ENCODE peak calls at places on chromosome 12, in five cellular contexts. One of them, this sample, is unnamed.

GRCh38 chr12:102797513-102797912 is 119.5 kb downstream of the PAH start:
- DNase-seq in AG04450: no peak
- DNase-seq in fibroblast of lung: no peak
- DNase-seq in CD8-positive, alpha-beta T cell: no peak
- DNase-seq in pancreas: no peak
- DNase-seq in this sample: no peak

GRCh38 chr12:6961278-6961694 is 9.2 kb downstream of the PHB2 start:
- DNase-seq in AG04450: no peak
- DNase-seq in fibroblast of lung: peak
- DNase-seq in CD8-positive, alpha-beta T cell: peak
- DNase-seq in pancreas: peak
- DNase-seq in this sample: peak

GRCh38 chr12:124517260-124518050 is 50.0 kb downstream of the NCOR2 start:
- DNase-seq in AG04450: no peak
- DNase-seq in fibroblast of lung: peak
- DNase-seq in CD8-positive, alpha-beta T cell: no peak
- DNase-seq in pancreas: peak
- DNase-seq in this sample: peak

GRCh38 chr12:14256139-14256538 is 109.3 kb upstream of the ATF7IP start:
- DNase-seq in CD8-positive, alpha-beta T cell: no peak
- DNase-seq in pancreas: no peak
- DNase-seq in fibroblast of lung: peak
- DNase-seq in AG04450: no peak
- DNase-seq in this sample: no peak

GRCh38 chr12:3097186-3097804 is 20.1 kb downstream of the TSPAN9 start:
- DNase-seq in fibroblast of lung: peak
- DNase-seq in AG04450: no peak
- DNase-seq in pancreas: peak
- DNase-seq in CD8-positive, alpha-beta T cell: no peak
- DNase-seq in this sample: peak

GRCh38 chr12:122291431-122291830 is 25.1 kb upstream of the VPS33A start:
- DNase-seq in pancreas: no peak
- DNase-seq in fibroblast of lung: no peak
- DNase-seq in AG04450: no peak
- DNase-seq in CD8-positive, alpha-beta T cell: no peak
- DNase-seq in this sample: no peak

GRCh38 chr12:90234455-90234854 is 525.8 kb upstream of the ATP2B1 start:
- DNase-seq in pancreas: no peak
- DNase-seq in AG04450: no peak
- DNase-seq in CD8-positive, alpha-beta T cell: no peak
- DNase-seq in fibroblast of lung: no peak
- DNase-seq in this sample: no peak

GRCh38 chr12:79601908-79602307 is 88.9 kb downstream of the PAWR start:
- DNase-seq in CD8-positive, alpha-beta T cell: no peak
- DNase-seq in AG04450: no peak
- DNase-seq in pancreas: no peak
- DNase-seq in fibroblast of lung: no peak
- DNase-seq in this sample: no peak

GRCh38 chr12:92469837-92470236 is 233.0 kb upstream of the PLEKHG7 start:
- DNase-seq in fibroblast of lung: peak
- DNase-seq in pancreas: no peak
- DNase-seq in AG04450: no peak
- DNase-seq in CD8-positive, alpha-beta T cell: no peak
- DNase-seq in this sample: peak

GRCh38 chr12:12985817-12986408 is 14.2 kb downstream of the HEBP1 start:
- DNase-seq in fibroblast of lung: peak
- DNase-seq in pancreas: no peak
- DNase-seq in AG04450: no peak
- DNase-seq in CD8-positive, alpha-beta T cell: no peak
- DNase-seq in this sample: no peak

GRCh38 chr12:74170645-74171477 is 366.8 kb upstream of the ATXN7L3B start:
- DNase-seq in CD8-positive, alpha-beta T cell: no peak
- DNase-seq in AG04450: no peak
- DNase-seq in fibroblast of lung: no peak
- DNase-seq in pancreas: no peak
- DNase-seq in this sample: no peak

GRCh38 chr12:70277973-70278372 is 34.7 kb downstream of the CNOT2 start:
- DNase-seq in CD8-positive, alpha-beta T cell: no peak
- DNase-seq in AG04450: no peak
- DNase-seq in pancreas: no peak
- DNase-seq in fibroblast of lung: no peak
- DNase-seq in this sample: no peak

GRCh38 chr12:52660934-52661333 is 8.9 kb upstream of the KRT2 start:
- DNase-seq in pancreas: no peak
- DNase-seq in fibroblast of lung: no peak
- DNase-seq in CD8-positive, alpha-beta T cell: no peak
- DNase-seq in AG04450: no peak
- DNase-seq in this sample: no peak

GRCh38 chr12:59578239-59578638 is 17.6 kb upstream of the SLC16A7 start:
- DNase-seq in fibroblast of lung: no peak
- DNase-seq in AG04450: no peak
- DNase-seq in CD8-positive, alpha-beta T cell: no peak
- DNase-seq in pancreas: no peak
- DNase-seq in this sample: no peak

GRCh38 chr12:56315256-56315625 is 547 bp downstream of the CNPY2 start:
- DNase-seq in AG04450: no peak
- DNase-seq in pancreas: no peak
- DNase-seq in fibroblast of lung: peak
- DNase-seq in CD8-positive, alpha-beta T cell: no peak
- DNase-seq in this sample: no peak

GRCh38 chr12:123896786-123897185 is 75.8 kb downstream of the CCDC92 start:
- DNase-seq in fibroblast of lung: no peak
- DNase-seq in pancreas: no peak
- DNase-seq in CD8-positive, alpha-beta T cell: no peak
- DNase-seq in AG04450: peak
- DNase-seq in this sample: no peak

GRCh38 chr12:122203301-122203967 is at the start of gene B3GNT4:
- DNase-seq in CD8-positive, alpha-beta T cell: no peak
- DNase-seq in pancreas: peak
- DNase-seq in fibroblast of lung: peak
- DNase-seq in AG04450: no peak
- DNase-seq in this sample: peak

GRCh38 chr12:10454531-10454930 is 1.4 kb upstream of the KLRC1 start:
- DNase-seq in pancreas: no peak
- DNase-seq in fibroblast of lung: no peak
- DNase-seq in CD8-positive, alpha-beta T cell: no peak
- DNase-seq in AG04450: no peak
- DNase-seq in this sample: no peak

GRCh38 chr12:52285851-52286530 is 5.3 kb downstream of the KRT81 start:
- DNase-seq in AG04450: no peak
- DNase-seq in fibroblast of lung: no peak
- DNase-seq in pancreas: no peak
- DNase-seq in CD8-positive, alpha-beta T cell: no peak
- DNase-seq in this sample: no peak

GRCh38 chr12:24708029-24708428 is 240.9 kb downstream of the BCAT1 start:
- DNase-seq in fibroblast of lung: no peak
- DNase-seq in AG04450: no peak
- DNase-seq in pancreas: no peak
- DNase-seq in CD8-positive, alpha-beta T cell: no peak
- DNase-seq in this sample: no peak

GRCh38 chr12:64633940-64634337 is 23.6 kb downstream of the RASSF3 start:
- DNase-seq in pancreas: peak
- DNase-seq in AG04450: no peak
- DNase-seq in fibroblast of lung: peak
- DNase-seq in CD8-positive, alpha-beta T cell: no peak
- DNase-seq in this sample: peak

GRCh38 chr12:64402181-64402580 is 2.0 kb upstream of the XPOT start:
- DNase-seq in fibroblast of lung: no peak
- DNase-seq in AG04450: no peak
- DNase-seq in pancreas: no peak
- DNase-seq in CD8-positive, alpha-beta T cell: no peak
- DNase-seq in this sample: no peak

DNA sequence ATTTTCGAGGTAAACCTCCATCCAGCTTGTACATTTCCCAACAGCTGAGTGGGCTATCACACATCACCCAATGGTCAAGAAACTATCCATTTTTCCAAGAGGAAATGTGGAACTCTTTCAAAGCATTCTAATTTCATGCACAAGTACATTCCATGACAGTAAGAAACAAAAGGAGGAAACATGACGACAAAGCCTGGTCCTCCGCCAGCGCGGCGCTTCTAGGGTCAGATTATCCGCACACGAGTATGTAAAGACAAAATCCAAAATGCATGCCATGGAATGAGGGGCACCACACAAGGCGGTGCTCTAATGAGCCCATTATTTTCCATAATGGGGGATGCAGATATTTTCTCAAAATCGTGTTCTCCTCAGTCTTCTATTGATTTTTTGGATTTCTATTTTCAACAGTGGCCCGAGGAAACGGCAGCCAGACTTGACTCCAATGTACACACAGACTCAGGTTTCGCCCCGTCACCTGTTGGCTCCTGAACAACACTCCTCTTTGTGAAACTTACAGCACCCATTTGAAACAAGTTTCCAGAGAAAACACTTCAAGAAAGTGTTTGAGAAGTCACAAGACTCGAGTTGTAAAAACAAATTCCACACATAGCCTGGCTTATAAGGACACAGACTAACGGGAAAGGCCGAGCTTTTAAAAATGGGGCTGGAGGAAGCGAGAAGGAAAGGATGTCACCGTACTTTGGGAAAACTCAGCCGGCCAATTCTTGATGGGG is 107.3 kb downstream of the PRICKLE1 start:
- DNase-seq in CD8-positive, alpha-beta T cell: no peak
- DNase-seq in fibroblast of lung: peak
- DNase-seq in pancreas: peak
- DNase-seq in AG04450: no peak
- DNase-seq in this sample: peak
- H3K4me3 ChIP-seq in CD8-positive, alpha-beta T cell: peak
- H3K4me3 ChIP-seq in fibroblast of lung: peak
- H3K4me3 ChIP-seq in pancreas: peak
- H3K4me3 ChIP-seq in AG04450: peak
- H3K4me3 ChIP-seq in this sample: peak

GRCh38 chr12:47813491-47814196 is 6.1 kb downstream of the HDAC7 start:
- DNase-seq in fibroblast of lung: no peak
- DNase-seq in AG04450: no peak
- DNase-seq in CD8-positive, alpha-beta T cell: no peak
- DNase-seq in pancreas: no peak
- DNase-seq in this sample: no peak
- H3K4me3 ChIP-seq in fibroblast of lung: peak
- H3K4me3 ChIP-seq in AG04450: peak
- H3K4me3 ChIP-seq in CD8-positive, alpha-beta T cell: peak
- H3K4me3 ChIP-seq in pancreas: no peak
- H3K4me3 ChIP-seq in this sample: peak

GRCh38 chr12:100127766-100128508 is 14.7 kb downstream of the BLTP3B start:
- DNase-seq in pancreas: no peak
- DNase-seq in CD8-positive, alpha-beta T cell: no peak
- DNase-seq in fibroblast of lung: peak
- DNase-seq in AG04450: peak
- DNase-seq in this sample: no peak
- H3K4me3 ChIP-seq in pancreas: no peak
- H3K4me3 ChIP-seq in CD8-positive, alpha-beta T cell: no peak
- H3K4me3 ChIP-seq in fibroblast of lung: no peak
- H3K4me3 ChIP-seq in AG04450: no peak
- H3K4me3 ChIP-seq in this sample: no peak

GRCh38 chr12:111841236-111841749 is 735 bp upstream of the MAPKAPK5 start:
- DNase-seq in CD8-positive, alpha-beta T cell: no peak
- DNase-seq in fibroblast of lung: peak
- DNase-seq in pancreas: no peak
- DNase-seq in AG04450: no peak
- DNase-seq in this sample: no peak

GRCh38 chr12:111842556-111843396 is 748 bp downstream of the MAPKAPK5 start:
- DNase-seq in AG04450: no peak
- DNase-seq in CD8-positive, alpha-beta T cell: no peak
- DNase-seq in pancreas: peak
- DNase-seq in fibroblast of lung: peak
- DNase-seq in this sample: no peak

GRCh38 chr12:111841750-111842555 is at the start of gene MAPKAPK5:
- DNase-seq in fibroblast of lung: peak
- DNase-seq in CD8-positive, alpha-beta T cell: peak
- DNase-seq in pancreas: peak
- DNase-seq in AG04450: peak
- DNase-seq in this sample: peak

GRCh38 chr12:111838353-111838752 is 3.7 kb upstream of the MAPKAPK5 start:
- DNase-seq in fibroblast of lung: no peak
- DNase-seq in pancreas: no peak
- DNase-seq in CD8-positive, alpha-beta T cell: no peak
- DNase-seq in AG04450: no peak
- DNase-seq in this sample: no peak

DNA sequence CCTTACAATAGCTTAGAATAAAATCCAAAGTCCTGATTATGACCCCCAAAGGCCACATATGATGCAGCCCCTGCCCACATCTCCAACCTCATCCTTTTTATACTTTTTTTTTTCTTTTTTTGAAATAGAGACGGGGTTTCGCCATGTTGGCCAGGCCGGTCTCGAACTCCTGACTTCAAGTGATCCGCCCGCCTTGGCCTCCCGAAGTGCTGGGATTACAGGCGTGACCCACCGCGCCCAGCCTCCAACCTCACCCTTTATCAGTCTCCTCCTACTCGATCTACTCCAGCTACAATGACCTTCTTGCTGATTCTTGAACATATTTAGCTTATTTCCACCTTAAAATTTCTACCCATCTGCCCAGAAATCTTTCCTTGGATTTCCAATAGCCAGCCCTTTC is 1.2 kb upstream of the MAPKAPK5 start:
- DNase-seq in fibroblast of lung: no peak
- DNase-seq in pancreas: no peak
- DNase-seq in AG04450: no peak
- DNase-seq in CD8-positive, alpha-beta T cell: no peak
- DNase-seq in this sample: no peak
- H3K4me3 ChIP-seq in fibroblast of lung: peak
- H3K4me3 ChIP-seq in pancreas: peak
- H3K4me3 ChIP-seq in AG04450: peak
- H3K4me3 ChIP-seq in CD8-positive, alpha-beta T cell: peak
- H3K4me3 ChIP-seq in this sample: peak